ENCODE peak calls at places on chromosomes 1 and 21, in six cellular contexts. F is lower leg skin, S is neural progenitor cell, V is thoracic aorta, X is astrocyte, K is heart right ventricle. O is an unnamed sample.

GRCh38 chr21:38985423-38986378 is 180.0 kb downstream of the ETS2 start:
- DNase-seq in F (peak; percentile 93), S (no peak), V (peak; percentile 31), X (peak; percentile 87), K (peak; percentile 75), O (peak; percentile 60)

GRCh38 chr1:206891412-206891811 is 5.8 kb upstream of the IL24 start:
- DNase-seq in F (no peak), S (no peak), V (no peak), X (no peak), K (no peak), O (no peak)

GRCh38 chr1:41795205-41795762 is 123.4 kb downstream of the HIVEP3 start:
- DNase-seq in F (no peak), S (no peak), V (no peak), X (peak; percentile 46), K (no peak), O (peak; percentile 32)

GRCh38 chr1:236287757-236288619 is 6.2 kb upstream of the ERO1B start:
- DNase-seq in F (no peak), S (peak; percentile 94), V (no peak), X (no peak), K (no peak), O (no peak)

GRCh38 chr1:56911098-56911497 is 54.7 kb downstream of the C8B start:
- DNase-seq in F (no peak), S (no peak), V (no peak), X (peak; percentile 44), K (no peak), O (no peak)

GRCh38 chr1:151147132-151147503 is 687 bp upstream of the SEMA6C start:
- DNase-seq in F (no peak), S (no peak), V (no peak), X (no peak), K (no peak), O (no peak)

GRCh38 chr1:197356723-197357533 is 88.9 kb downstream of the CRB1 start:
- DNase-seq in F (no peak), S (peak; percentile 66), V (no peak), X (peak; percentile 33), K (peak; percentile 11), O (peak; percentile 38)

GRCh38 chr1:228902781-228903572 is 167.7 kb downstream of the RHOU start:
- DNase-seq in F (peak; percentile 87), S (no peak), V (peak; percentile 89), X (peak; percentile 97), K (peak; percentile 78), O (peak; percentile 99)

GRCh38 chr1:159854101-159854692 is 8.3 kb downstream of the VSIG8 start:
- DNase-seq in F (peak; percentile 65), S (peak; percentile 73), V (peak; percentile 38), X (peak; percentile 35), K (peak; percentile 86), O (peak; percentile 48)

GRCh38 chr1:99749948-99750347 is 16.5 kb downstream of the FRRS1 start:
- DNase-seq in F (no peak), S (no peak), V (no peak), X (no peak), K (no peak), O (no peak)

GRCh38 chr21:26977741-26978140 is 10.9 kb upstream of the ADAMTS5 start:
- DNase-seq in F (no peak), S (no peak), V (no peak), X (peak; percentile 22), K (no peak), O (no peak)

GRCh38 chr1:202976633-202977032 is 9.6 kb upstream of the CYB5R1 start:
- DNase-seq in F (no peak), S (no peak), V (no peak), X (no peak), K (no peak), O (no peak)

GRCh38 chr21:45411810-45412206 is 6.8 kb downstream of the COL18A1 start:
- DNase-seq in F (no peak), S (no peak), V (no peak), X (no peak), K (no peak), O (no peak)

GRCh38 chr1:15953791-15954201 is 22.1 kb downstream of the ZBTB17 start:
- DNase-seq in F (no peak), S (peak; percentile 33), V (no peak), X (no peak), K (no peak), O (no peak)

GRCh38 chr1:161427733-161428516 is 60.2 kb upstream of the CFAP126 start:
- DNase-seq in F (no peak), S (peak; percentile 33), V (no peak), X (peak; percentile 22), K (no peak), O (peak; percentile 59)

GRCh38 chr1:208475951-208476824 is 232.0 kb upstream of the PLXNA2 start:
- DNase-seq in F (no peak), S (peak; percentile 90), V (no peak), X (no peak), K (peak; percentile 47), O (no peak)

GRCh38 chr1:56302878-56303277 is 276.5 kb downstream of the PLPP3 start:
- DNase-seq in F (no peak), S (no peak), V (no peak), X (peak; percentile 47), K (no peak), O (no peak)

GRCh38 chr21:35053356-35054096 is 4.4 kb upstream of the RUNX1 start:
- DNase-seq in F (no peak), S (peak; percentile 19), V (no peak), X (peak; percentile 20), K (no peak), O (no peak)
- TF ChIP-seq CTCF in F (no peak), S (peak; percentile 11), V (no peak), X (no peak), K (no peak), O (peak; percentile 37)

GRCh38 chr1:107965112-107965991 is at the start of gene VAV3:
- DNase-seq in F (peak; percentile 61), S (peak; percentile 92), V (peak; percentile 19), X (peak; percentile 37), K (peak; percentile 75), O (peak; percentile 41)
- TF ChIP-seq CTCF in F (no peak), S (peak; percentile 44), V (no peak), X (peak; percentile 3), K (no peak), O (peak; percentile 47)

GRCh38 chr21:42165901-42166300 is 53.0 kb upstream of the ABCG1 start:
- DNase-seq in F (no peak), S (no peak), V (no peak), X (no peak), K (no peak), O (no peak)

GRCh38 chr21:42164818-42165217 is 54.1 kb upstream of the ABCG1 start:
- DNase-seq in F (no peak), S (no peak), V (no peak), X (no peak), K (no peak), O (no peak)

GRCh38 chr21:42162831-42163510 is 56.0 kb upstream of the ABCG1 start:
- DNase-seq in F (no peak), S (no peak), V (no peak), X (no peak), K (no peak), O (no peak)

GRCh38 chr21:42163511-42163863 is 55.5 kb upstream of the ABCG1 start:
- DNase-seq in F (no peak), S (no peak), V (no peak), X (no peak), K (no peak), O (no peak)

GRCh38 chr21:42164064-42164789 is 54.7 kb upstream of the ABCG1 start:
- DNase-seq in F (peak; percentile 53), S (peak; percentile 44), V (no peak), X (no peak), K (peak; percentile 82), O (no peak)
- TF ChIP-seq CTCF in F (no peak), S (peak; percentile 54), V (no peak), X (no peak), K (peak; percentile 38), O (peak; percentile 48)

DNA sequence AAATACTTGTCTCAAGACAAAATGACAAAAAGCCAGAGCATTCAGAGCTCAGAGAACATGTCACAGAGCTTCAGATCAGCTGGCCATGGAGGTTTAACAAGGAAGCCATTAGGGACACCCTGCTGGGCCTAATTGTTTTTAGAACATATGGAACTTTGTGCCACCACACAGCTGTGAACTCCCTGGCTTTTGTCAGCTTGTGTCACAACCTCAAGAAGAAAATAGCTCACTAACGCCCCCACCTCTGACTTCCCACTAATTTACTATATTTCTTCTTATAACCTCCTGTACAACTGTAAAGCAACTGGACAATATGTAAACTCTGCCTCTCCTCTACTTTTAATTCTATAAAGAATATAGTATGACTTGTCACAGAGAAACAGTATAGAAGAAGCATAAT is 21.0 kb upstream of the TDRD10 start:
- DNase-seq in F (no peak), S (peak; percentile 68), V (no peak), X (no peak), K (no peak), O (no peak)
- TF ChIP-seq CTCF in F (no peak), S (no peak), V (no peak), X (no peak), K (no peak), O (no peak)

GRCh38 chr1:21406659-21407058 is 33.3 kb upstream of the NBPF3 start:
- DNase-seq in F (no peak), S (no peak), V (no peak), X (no peak), K (no peak), O (no peak)
- TF ChIP-seq CTCF in F (no peak), S (no peak), V (no peak), X (no peak), K (no peak), O (no peak)

GRCh38 chr1:93848352-93848883 is 30.6 kb downstream of the DNTTIP2 start:
- DNase-seq in F (no peak), S (no peak), V (no peak), X (no peak), K (no peak), O (no peak)

GRCh38 chr1:93847811-93848288 is 31.2 kb downstream of the DNTTIP2 start:
- DNase-seq in F (peak; percentile 67), S (peak; percentile 86), V (peak; percentile 27), X (peak; percentile 46), K (peak; percentile 73), O (peak; percentile 68)

GRCh38 chr1:93846151-93846928 is 32.7 kb downstream of the DNTTIP2 start:
- DNase-seq in F (peak; percentile 85), S (peak; percentile 92), V (peak; percentile 66), X (peak; percentile 65), K (peak; percentile 89), O (peak; percentile 79)

GRCh38 chr1:93845554-93846150 is 33.4 kb downstream of the DNTTIP2 start:
- DNase-seq in F (peak; percentile 17), S (peak; percentile 37), V (no peak), X (peak; percentile 98), K (peak; percentile 10), O (peak; percentile 92)

GRCh38 chr1:93846929-93847810 is 31.8 kb downstream of the DNTTIP2 start:
- DNase-seq in F (peak; percentile 86), S (peak; percentile 96), V (peak; percentile 30), X (peak; percentile 67), K (peak; percentile 93), O (peak; percentile 71)
- TF ChIP-seq CTCF in F (no peak), S (peak; percentile 27), V (no peak), X (no peak), K (no peak), O (no peak)

DNA sequence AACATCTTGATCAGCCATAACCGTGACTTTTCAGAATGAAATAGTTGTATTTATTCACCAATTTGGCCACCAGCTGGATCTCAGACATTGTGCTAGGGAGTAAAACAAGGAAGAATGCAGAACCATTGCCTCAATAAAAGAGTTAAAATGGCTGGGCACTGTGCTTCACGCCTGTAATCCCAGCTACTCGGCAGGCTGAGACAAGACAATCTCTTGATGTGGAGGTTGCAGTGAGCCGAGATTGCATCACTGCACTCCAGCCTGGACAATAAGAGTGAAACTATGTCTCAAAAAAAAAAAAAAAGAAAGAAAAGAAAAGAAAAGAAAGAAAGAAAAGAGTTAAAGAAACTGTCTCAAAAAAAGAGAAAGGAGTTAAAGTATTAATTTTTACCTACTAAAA is 199.5 kb downstream of the TPR start:
- DNase-seq in F (no peak), S (peak; percentile 41), V (no peak), X (no peak), K (no peak), O (no peak)
- TF ChIP-seq CTCF in F (no peak), S (no peak), V (no peak), X (no peak), K (no peak), O (no peak)